ENCODE peak calls at places on chromosomes 13 and 19, in ten cellular contexts. W is prostate gland, H is A549, K is HepG2, Q is IMR-90, C is Peyer's patch, T is adrenal gland, F is NB4, U is heart left ventricle, Z is transverse colon. N is an unnamed sample.

GRCh38 chr13:57716295-57716694 is 84.8 kb downstream of the PCDH17 start:
- DNase-seq in W (no peak), H (no peak), K (peak), Q (no peak), C (no peak), T (no peak), F (peak), U (no peak), Z (no peak), N (no peak)

GRCh38 chr13:34721631-34722144 is 220.4 kb upstream of the NBEA start:
- DNase-seq in W (no peak), H (no peak), K (no peak), Q (no peak), C (no peak), T (no peak), F (no peak), U (no peak), Z (no peak), N (no peak)

GRCh38 chr13:49996166-49996915 is 501 bp upstream of the TRIM13 start:
- DNase-seq in W (peak), H (peak), K (peak), Q (peak), C (peak), T (peak), F (peak), U (peak), Z (peak), N (peak)

GRCh38 chr13:33016414-33017409 is at the start of gene KL:
- DNase-seq in W (no peak), H (no peak), K (no peak), Q (no peak), C (no peak), T (no peak), F (peak), U (peak), Z (peak), N (no peak)

GRCh38 chr19:16366433-16367268 is 42.0 kb downstream of the KLF2 start:
- DNase-seq in W (no peak), H (no peak), K (no peak), Q (no peak), C (peak), T (no peak), F (peak), U (no peak), Z (no peak), N (no peak)

GRCh38 chr13:80360298-80360827 is 19.4 kb upstream of the SPRY2 start:
- DNase-seq in W (no peak), H (no peak), K (no peak), Q (no peak), C (no peak), T (no peak), F (peak), U (no peak), Z (no peak), N (no peak)

GRCh38 chr19:31300406-31300805 is 48.8 kb downstream of the TSHZ3 start:
- DNase-seq in W (no peak), H (no peak), K (no peak), Q (no peak), C (no peak), T (no peak), F (no peak), U (no peak), Z (no peak), N (no peak)

GRCh38 chr19:1238373-1239303 is 833 bp upstream of the CBARP start:
- DNase-seq in W (no peak), H (no peak), K (no peak), Q (no peak), C (no peak), T (no peak), F (no peak), U (peak), Z (no peak), N (no peak)

GRCh38 chr13:38072696-38073095 is 203.1 kb upstream of the TRPC4 start:
- DNase-seq in W (no peak), H (no peak), K (no peak), Q (no peak), C (no peak), T (no peak), F (no peak), U (no peak), Z (no peak), N (no peak)

GRCh38 chr13:45473627-45474026 is 8.9 kb downstream of the COG3 start:
- DNase-seq in W (no peak), H (no peak), K (peak), Q (no peak), C (no peak), T (no peak), F (peak), U (no peak), Z (no peak), N (no peak)

GRCh38 chr13:49098198-49098597 is 121.9 kb upstream of the MLNR start:
- DNase-seq in W (peak), H (no peak), K (no peak), Q (peak), C (no peak), T (peak), F (peak), U (no peak), Z (no peak), N (no peak)

GRCh38 chr19:1392939-1393530 is 8.3 kb downstream of the GAMT start:
- DNase-seq in W (no peak), H (no peak), K (no peak), Q (no peak), C (no peak), T (no peak), F (no peak), U (no peak), Z (no peak), N (no peak)

GRCh38 chr13:68124437-68125086 is 894.4 kb upstream of the PCDH9 start:
- DNase-seq in W (no peak), H (no peak), K (no peak), Q (no peak), C (no peak), T (no peak), F (no peak), U (no peak), Z (no peak), N (no peak)

GRCh38 chr19:12603714-12604113 is 6.9 kb downstream of the ZNF490 start:
- DNase-seq in W (no peak), H (no peak), K (no peak), Q (peak), C (peak), T (no peak), F (no peak), U (no peak), Z (peak), N (no peak)

GRCh38 chr19:42132030-42132628 is at the start of gene POU2F2:
- DNase-seq in W (no peak), H (no peak), K (no peak), Q (no peak), C (peak), T (no peak), F (peak), U (peak), Z (peak), N (no peak)

GRCh38 chr19:36054119-36054732 is at the start of gene THAP8:
- DNase-seq in W (peak), H (peak), K (peak), Q (peak), C (peak), T (peak), F (peak), U (peak), Z (peak), N (peak)
- TF ChIP-seq POLR2A in W (peak), H (peak), K (peak), Q (peak), C (peak), T (peak), F (peak), U (no peak), Z (peak), N (peak)

DNA sequence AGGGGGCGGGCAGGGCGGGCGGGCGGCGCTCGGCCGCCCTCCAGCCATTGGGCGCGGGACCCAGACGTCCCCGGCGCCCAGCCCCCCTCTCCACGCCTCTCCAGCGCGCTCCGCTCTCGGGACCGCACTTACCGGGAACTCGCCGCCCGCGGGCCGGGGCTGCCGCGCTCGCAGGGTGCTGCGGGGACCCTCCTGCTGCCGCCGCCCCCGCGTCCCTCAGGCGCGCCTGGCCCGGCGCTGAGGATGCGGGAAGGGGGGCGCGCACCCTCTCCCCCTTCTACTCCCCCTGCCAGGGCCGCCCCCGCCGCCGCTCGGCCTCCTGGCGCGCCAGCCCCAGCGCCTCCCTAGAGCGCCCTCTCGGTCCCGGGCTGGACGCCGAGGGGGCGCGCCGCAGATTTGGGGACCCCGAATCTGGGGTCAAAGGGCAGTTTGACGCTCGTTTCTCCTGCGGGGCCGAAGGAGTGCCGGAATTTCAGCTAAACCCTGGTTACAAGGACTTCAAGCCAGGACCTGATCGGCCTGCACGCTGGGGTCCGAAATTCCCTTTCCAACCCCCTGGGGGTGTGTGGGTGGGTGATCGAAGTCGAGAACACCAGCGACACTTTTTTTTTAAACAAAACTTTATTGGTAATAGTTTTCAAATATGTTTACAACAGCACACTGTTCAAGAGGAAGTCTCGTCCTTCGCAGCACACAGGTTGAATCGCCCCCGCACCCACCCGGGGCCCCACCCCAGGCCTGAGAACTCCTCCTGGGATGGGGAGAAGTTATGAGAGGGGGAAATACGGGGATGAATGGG is 734 bp upstream of the SAMD1 start:
- DNase-seq in W (no peak), H (peak), K (peak), Q (peak), C (no peak), T (peak), F (peak), U (no peak), Z (peak), N (peak)
- TF ChIP-seq POLR2A in W (peak), H (peak), K (peak), Q (no peak), C (peak), T (peak), F (peak), U (peak), Z (peak), N (peak)

GRCh38 chr13:53703371-53704080 is 674.9 kb downstream of the OLFM4 start:
- DNase-seq in W (no peak), H (no peak), K (no peak), Q (no peak), C (no peak), T (no peak), F (no peak), U (no peak), Z (no peak), N (no peak)
- TF ChIP-seq POLR2A in W (no peak), H (no peak), K (no peak), Q (no peak), C (no peak), T (no peak), F (no peak), U (no peak), Z (no peak), N (no peak)

GRCh38 chr19:29943615-29944014 is 1.6 kb downstream of the URI1 start:
- DNase-seq in W (no peak), H (no peak), K (no peak), Q (no peak), C (no peak), T (no peak), F (no peak), U (no peak), Z (no peak), N (no peak)

GRCh38 chr19:29944415-29945012 is 2.5 kb downstream of the URI1 start:
- DNase-seq in W (no peak), H (no peak), K (no peak), Q (no peak), C (no peak), T (no peak), F (no peak), U (no peak), Z (no peak), N (no peak)

GRCh38 chr19:29941828-29942403 is at the start of gene URI1:
- DNase-seq in W (peak), H (peak), K (peak), Q (peak), C (peak), T (peak), F (peak), U (peak), Z (peak), N (peak)

GRCh38 chr19:29940971-29941585 is 961 bp upstream of the URI1 start:
- DNase-seq in W (no peak), H (no peak), K (no peak), Q (no peak), C (no peak), T (no peak), F (no peak), U (no peak), Z (no peak), N (no peak)

GRCh38 chr19:29942404-29943261 is 594 bp downstream of the URI1 start:
- DNase-seq in W (peak), H (peak), K (peak), Q (no peak), C (peak), T (peak), F (peak), U (peak), Z (peak), N (peak)
- TF ChIP-seq POLR2A in W (no peak), H (no peak), K (no peak), Q (no peak), C (no peak), T (no peak), F (peak), U (no peak), Z (no peak), N (peak)

GRCh38 chr19:48480151-48480475 is 10.9 kb downstream of the CYTH2 start:
- DNase-seq in W (peak), H (no peak), K (no peak), Q (no peak), C (peak), T (no peak), F (no peak), U (peak), Z (peak), N (no peak)
- TF ChIP-seq POLR2A in W (peak), H (no peak), K (peak), Q (no peak), C (no peak), T (no peak), F (no peak), U (no peak), Z (no peak), N (no peak)

DNA sequence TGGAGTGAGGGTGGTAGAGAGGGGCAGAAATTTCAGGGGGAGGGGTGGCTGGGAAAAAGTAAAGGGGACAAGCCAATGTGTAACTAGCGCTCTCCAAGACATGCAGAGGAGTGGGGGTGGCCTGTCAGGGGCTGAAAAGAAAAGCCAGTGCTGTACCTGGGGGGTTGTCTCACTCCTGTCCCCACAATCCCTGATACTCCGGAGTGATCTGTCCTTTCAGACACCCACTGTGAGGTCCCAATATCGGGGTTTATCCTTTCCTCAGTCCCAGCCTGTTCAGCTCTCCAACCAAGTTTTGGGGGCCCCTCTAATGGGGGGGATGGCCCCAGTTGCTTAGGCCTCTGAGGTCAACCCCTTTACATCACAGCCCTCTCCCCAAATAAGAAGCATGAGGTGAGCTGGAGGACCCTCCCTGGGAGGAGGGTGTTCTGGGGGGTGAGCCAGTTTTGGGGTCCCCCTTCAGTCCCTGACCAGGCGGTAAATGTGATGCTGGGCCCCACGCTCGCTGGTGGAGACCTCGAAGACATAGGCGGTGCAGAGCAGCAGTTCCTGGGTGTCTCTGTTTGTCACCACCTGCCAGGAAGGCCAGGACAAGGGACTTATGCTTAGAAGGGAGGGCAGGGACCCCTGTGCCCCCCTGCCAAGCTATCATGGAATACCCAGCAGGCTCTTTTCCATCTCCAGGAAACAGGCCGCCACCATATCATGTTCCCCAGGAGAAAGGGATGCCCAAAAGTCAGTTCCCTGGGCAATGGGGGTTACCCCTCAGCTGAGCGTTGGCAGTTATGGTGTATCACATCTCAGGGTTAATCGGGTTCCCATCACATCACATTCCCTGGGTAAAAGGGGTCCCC is 5.9 kb downstream of the CD37 start:
- DNase-seq in W (no peak), H (no peak), K (no peak), Q (no peak), C (no peak), T (peak), F (no peak), U (no peak), Z (no peak), N (no peak)
- TF ChIP-seq POLR2A in W (no peak), H (no peak), K (no peak), Q (no peak), C (no peak), T (no peak), F (no peak), U (no peak), Z (no peak), N (no peak)

GRCh38 chr13:75417647-75418046 is 64.3 kb downstream of the TBC1D4 start:
- DNase-seq in W (peak), H (no peak), K (no peak), Q (no peak), C (no peak), T (no peak), F (peak), U (no peak), Z (no peak), N (no peak)
- TF ChIP-seq POLR2A in W (no peak), H (no peak), K (no peak), Q (no peak), C (no peak), T (no peak), F (no peak), U (no peak), Z (no peak), N (no peak)

GRCh38 chr19:50831026-50831396 is 2.4 kb downstream of the KLK15 start:
- DNase-seq in W (no peak), H (no peak), K (no peak), Q (no peak), C (no peak), T (no peak), F (no peak), U (no peak), Z (no peak), N (no peak)
- TF ChIP-seq POLR2A in W (no peak), H (no peak), K (no peak), Q (no peak), C (no peak), T (no peak), F (no peak), U (no peak), Z (no peak), N (no peak)

DNA sequence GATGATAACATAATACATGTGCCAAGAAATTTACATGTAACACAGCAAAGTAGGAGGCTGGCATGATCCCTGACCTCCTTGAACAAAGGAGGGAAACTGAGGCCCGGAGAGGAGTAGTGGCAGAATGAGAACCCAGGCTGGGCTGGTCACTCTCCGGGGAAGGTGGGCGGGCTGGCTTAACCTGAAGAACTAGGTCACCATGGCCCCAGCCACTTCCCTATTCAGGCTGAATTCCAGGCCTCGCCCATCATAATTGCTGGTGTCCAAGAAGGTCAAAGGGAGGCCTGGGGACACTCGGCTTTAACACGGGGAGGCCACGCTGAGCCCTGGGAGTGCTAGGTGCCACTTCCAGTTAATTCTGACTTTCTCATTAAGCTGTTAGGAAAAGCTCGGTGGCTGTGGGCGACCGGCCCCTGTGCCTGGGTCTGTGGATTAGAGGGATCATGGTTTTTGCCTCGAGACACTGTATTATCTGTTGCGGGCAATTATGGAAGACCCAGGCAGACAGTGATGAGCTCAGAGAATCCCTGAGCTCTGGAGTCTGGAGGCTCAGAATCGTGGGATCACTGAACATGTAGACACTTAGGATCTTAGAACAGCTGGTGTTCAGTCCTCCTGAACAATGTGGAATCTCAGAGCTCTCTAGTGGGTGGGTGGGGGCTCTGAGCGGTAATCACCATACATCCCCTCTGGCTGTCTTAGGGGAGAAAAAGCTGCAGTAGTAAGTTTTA is 5.0 kb upstream of the TINCR start:
- DNase-seq in W (no peak), H (no peak), K (no peak), Q (no peak), C (no peak), T (no peak), F (no peak), U (no peak), Z (peak), N (no peak)
- TF ChIP-seq POLR2A in W (no peak), H (no peak), K (no peak), Q (no peak), C (no peak), T (no peak), F (no peak), U (no peak), Z (no peak), N (no peak)

GRCh38 chr13:111123649-111124048 is 8.5 kb downstream of the ARHGEF7 start:
- DNase-seq in W (no peak), H (no peak), K (no peak), Q (no peak), C (no peak), T (no peak), F (no peak), U (no peak), Z (no peak), N (no peak)
- TF ChIP-seq POLR2A in W (no peak), H (no peak), K (no peak), Q (no peak), C (no peak), T (no peak), F (no peak), U (no peak), Z (no peak), N (no peak)